ENCODE peak calls at places on chromosomes 4 and X, in seven cellular contexts. S is Right ventricle myocardium inferior; I is NCI-H2171; T is activated gamma-delta T cell treated with anti-CD3 and anti-CD28 coated beads, Interleukin-2, amount 50 U/mL, for 16 hours; G is kidney tubule cell; P is fibroblast of the conjunctiva; O is esophagus muscularis mucosa. D is an unnamed sample.
A peak's percentile ranks its signal among the peaks of the same experiment; 100 is the strongest.

GRCh38 chr4:79364048-79364447 is 38.2 kb upstream of the NAA11 start:
- DNase-seq in I (peak; percentile 68), G (no peak), P (no peak), O (no peak), S (no peak), T (no peak), D (no peak)

GRCh38 chr4:67909910-67910905 is 26.4 kb upstream of the TMPRSS11D start:
- DNase-seq in T (no peak), G (peak; percentile 31), P (peak; percentile 45), S (no peak), I (no peak), O (no peak), D (peak; percentile 47)

GRCh38 chr4:6058531-6059374 is 40.5 kb upstream of the C4orf50 start:
- DNase-seq in G (no peak), T (no peak), S (no peak), O (no peak), I (no peak), P (no peak), D (no peak)

GRCh38 chr4:183504930-183505555 is at the start of gene ING2:
- DNase-seq in G (peak; percentile 78), P (peak; percentile 35), I (peak; percentile 54), O (peak; percentile 93), S (no peak), T (no peak), D (peak; percentile 50)

GRCh38 chr4:89708903-89709361 is 128.0 kb downstream of the SNCA start:
- DNase-seq in S (no peak), I (no peak), P (no peak), O (no peak), G (peak; percentile 1), T (no peak), D (no peak)

GRCh38 chr4:7282786-7283185 is 90.4 kb downstream of the SORCS2 start:
- DNase-seq in S (peak; percentile 11), I (no peak), P (no peak), G (no peak), O (no peak), T (no peak), D (no peak)

GRCh38 chr4:76504613-76505465 is 69.8 kb downstream of the SHROOM3 start:
- DNase-seq in O (no peak), G (peak; percentile 68), I (peak; percentile 4), S (no peak), P (peak; percentile 39), T (no peak), D (peak; percentile 61)

GRCh38 chrX:44462851-44463250 is 79.8 kb downstream of the FUNDC1 start:
- DNase-seq in I (no peak), P (no peak), S (no peak), T (no peak), O (no peak), G (peak; percentile 36), D (peak; percentile 4)